ENCODE peak calls at places on chromosome 14, in five cellular contexts. One of them, this sample, is unnamed.

GRCh38 chr14:58401587-58401986 is 5.9 kb downstream of the TOMM20L start:
- DNase-seq in IMR-90: no peak
- DNase-seq in coronary artery: no peak
- DNase-seq in AG09309: no peak
- DNase-seq in lower lobe of right lung: no peak
- DNase-seq in this sample: no peak

GRCh38 chr14:104121142-104121541 is 17.2 kb upstream of the KIF26A start:
- DNase-seq in IMR-90: no peak
- DNase-seq in AG09309: no peak
- DNase-seq in lower lobe of right lung: no peak
- DNase-seq in coronary artery: no peak
- DNase-seq in this sample: no peak

GRCh38 chr14:35247777-35248475 is 44.3 kb upstream of the PSMA6 start:
- DNase-seq in coronary artery: no peak
- DNase-seq in lower lobe of right lung: no peak
- DNase-seq in AG09309: no peak
- DNase-seq in IMR-90: peak
- DNase-seq in this sample: no peak

GRCh38 chr14:22849212-22849819 is 12.9 kb downstream of the MMP14 start:
- DNase-seq in IMR-90: no peak
- DNase-seq in lower lobe of right lung: peak
- DNase-seq in coronary artery: peak
- DNase-seq in AG09309: no peak
- DNase-seq in this sample: no peak

GRCh38 chr14:77037886-77038511 is 9.5 kb upstream of the IRF2BPL start:
- DNase-seq in lower lobe of right lung: peak
- DNase-seq in AG09309: no peak
- DNase-seq in coronary artery: no peak
- DNase-seq in IMR-90: no peak
- DNase-seq in this sample: no peak

GRCh38 chr14:58646479-58646878 is 8.7 kb downstream of the DACT1 start:
- DNase-seq in AG09309: no peak
- DNase-seq in coronary artery: no peak
- DNase-seq in IMR-90: no peak
- DNase-seq in lower lobe of right lung: no peak
- DNase-seq in this sample: no peak

GRCh38 chr14:89294060-89294459 is 123.0 kb downstream of the FOXN3 start:
- DNase-seq in lower lobe of right lung: no peak
- DNase-seq in AG09309: no peak
- DNase-seq in coronary artery: no peak
- DNase-seq in IMR-90: no peak
- DNase-seq in this sample: no peak

GRCh38 chr14:102540310-102541028 is 30.9 kb upstream of the ANKRD9 start:
- DNase-seq in IMR-90: peak
- DNase-seq in coronary artery: no peak
- DNase-seq in AG09309: no peak
- DNase-seq in lower lobe of right lung: no peak
- DNase-seq in this sample: no peak

GRCh38 chr14:41868396-41868795 is 261.7 kb downstream of the LRFN5 start:
- DNase-seq in coronary artery: no peak
- DNase-seq in AG09309: no peak
- DNase-seq in lower lobe of right lung: no peak
- DNase-seq in IMR-90: peak
- DNase-seq in this sample: no peak

GRCh38 chr14:60634153-60634552 is 15.1 kb downstream of the SIX1 start:
- DNase-seq in coronary artery: no peak
- DNase-seq in lower lobe of right lung: no peak
- DNase-seq in IMR-90: no peak
- DNase-seq in AG09309: no peak
- DNase-seq in this sample: no peak

GRCh38 chr14:101851716-101852395 is 90.3 kb downstream of the PPP2R5C start:
- DNase-seq in coronary artery: no peak
- DNase-seq in AG09309: no peak
- DNase-seq in lower lobe of right lung: no peak
- DNase-seq in IMR-90: no peak
- DNase-seq in this sample: no peak

GRCh38 chr14:105481886-105482454 is 4.7 kb upstream of the CRIP1 start:
- DNase-seq in IMR-90: peak
- DNase-seq in lower lobe of right lung: peak
- DNase-seq in AG09309: peak
- DNase-seq in coronary artery: peak
- DNase-seq in this sample: peak

GRCh38 chr14:70005281-70005805 is 126.1 kb downstream of the SMOC1 start:
- DNase-seq in coronary artery: no peak
- DNase-seq in IMR-90: no peak
- DNase-seq in AG09309: no peak
- DNase-seq in lower lobe of right lung: no peak
- DNase-seq in this sample: no peak

GRCh38 chr14:96176275-96176674 is 28.4 kb upstream of the BDKRB2 start:
- DNase-seq in IMR-90: peak
- DNase-seq in coronary artery: no peak
- DNase-seq in lower lobe of right lung: no peak
- DNase-seq in AG09309: peak
- DNase-seq in this sample: no peak

GRCh38 chr14:97177016-97177415 is 379.8 kb downstream of the VRK1 start:
- DNase-seq in lower lobe of right lung: no peak
- DNase-seq in IMR-90: no peak
- DNase-seq in AG09309: no peak
- DNase-seq in coronary artery: no peak
- DNase-seq in this sample: no peak

GRCh38 chr14:69261761-69262331 is 1.9 kb downstream of the GALNT16 start:
- DNase-seq in IMR-90: peak
- DNase-seq in coronary artery: no peak
- DNase-seq in AG09309: no peak
- DNase-seq in lower lobe of right lung: no peak
- DNase-seq in this sample: no peak

GRCh38 chr14:23301288-23301968 is 1.2 kb downstream of the PPP1R3E start:
- DNase-seq in AG09309: peak
- DNase-seq in lower lobe of right lung: peak
- DNase-seq in coronary artery: peak
- DNase-seq in IMR-90: peak
- DNase-seq in this sample: peak

GRCh38 chr14:61659582-61659981 is 35.7 kb upstream of the HIF1A start:
- DNase-seq in AG09309: no peak
- DNase-seq in coronary artery: no peak
- DNase-seq in lower lobe of right lung: no peak
- DNase-seq in IMR-90: peak
- DNase-seq in this sample: no peak

GRCh38 chr14:54894995-54895394 is 7.6 kb downstream of the GCH1 start:
- DNase-seq in IMR-90: peak
- DNase-seq in lower lobe of right lung: no peak
- DNase-seq in AG09309: no peak
- DNase-seq in coronary artery: no peak
- DNase-seq in this sample: no peak

GRCh38 chr14:73467800-73468199 is 9.5 kb upstream of the NUMB start:
- DNase-seq in IMR-90: peak
- DNase-seq in AG09309: no peak
- DNase-seq in lower lobe of right lung: no peak
- DNase-seq in coronary artery: no peak
- DNase-seq in this sample: no peak

GRCh38 chr14:101194356-101195308 is 291.1 kb upstream of the RTL1 start:
- DNase-seq in IMR-90: no peak
- DNase-seq in lower lobe of right lung: no peak
- DNase-seq in coronary artery: peak
- DNase-seq in AG09309: no peak
- DNase-seq in this sample: no peak

GRCh38 chr14:34616360-34616759 is 13.6 kb downstream of the SNX6 start:
- DNase-seq in coronary artery: no peak
- DNase-seq in lower lobe of right lung: no peak
- DNase-seq in IMR-90: no peak
- DNase-seq in AG09309: no peak
- DNase-seq in this sample: no peak

DNA sequence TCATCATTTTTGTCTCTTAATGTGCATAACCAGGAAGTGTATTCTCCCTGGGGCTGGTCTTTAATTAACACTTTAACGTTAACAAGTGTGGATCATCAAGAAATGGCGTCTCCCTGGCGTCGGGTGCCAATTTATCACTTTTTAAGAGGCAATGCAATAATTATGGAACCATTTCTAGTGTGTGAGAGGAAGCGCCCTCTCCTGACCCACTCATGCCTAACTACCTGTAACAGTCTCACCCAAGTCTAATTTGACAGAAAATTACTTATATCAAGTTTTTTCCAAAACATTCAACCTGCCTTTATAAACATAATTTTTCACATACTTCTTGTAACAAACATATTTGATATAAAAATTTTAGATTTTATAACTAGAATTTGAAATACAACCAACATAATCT is 905.3 kb upstream of the MDGA2 start:
- DNase-seq in AG09309: no peak
- DNase-seq in IMR-90: no peak
- DNase-seq in lower lobe of right lung: no peak
- DNase-seq in coronary artery: no peak
- DNase-seq in this sample: no peak
- TF ChIP-seq CTCF in AG09309: no peak
- TF ChIP-seq CTCF in IMR-90: no peak
- TF ChIP-seq CTCF in lower lobe of right lung: no peak
- TF ChIP-seq CTCF in coronary artery: no peak
- TF ChIP-seq CTCF in this sample: no peak

GRCh38 chr14:87186745-87187144 is 806.2 kb downstream of the GALC start:
- DNase-seq in coronary artery: no peak
- DNase-seq in lower lobe of right lung: no peak
- DNase-seq in IMR-90: no peak
- DNase-seq in AG09309: no peak
- DNase-seq in this sample: no peak
- H3K4me3 ChIP-seq in coronary artery: no peak
- H3K4me3 ChIP-seq in lower lobe of right lung: no peak
- H3K4me3 ChIP-seq in IMR-90: no peak
- H3K4me3 ChIP-seq in AG09309: no peak
- H3K4me3 ChIP-seq in this sample: no peak

GRCh38 chr14:53151867-53152626 is 1.1 kb downstream of the DDHD1 start:
- DNase-seq in lower lobe of right lung: peak
- DNase-seq in coronary artery: peak
- DNase-seq in IMR-90: peak
- DNase-seq in AG09309: no peak
- DNase-seq in this sample: no peak
- TF ChIP-seq CTCF in lower lobe of right lung: no peak
- TF ChIP-seq CTCF in coronary artery: no peak
- TF ChIP-seq CTCF in IMR-90: peak
- TF ChIP-seq CTCF in AG09309: peak
- TF ChIP-seq CTCF in this sample: peak

DNA sequence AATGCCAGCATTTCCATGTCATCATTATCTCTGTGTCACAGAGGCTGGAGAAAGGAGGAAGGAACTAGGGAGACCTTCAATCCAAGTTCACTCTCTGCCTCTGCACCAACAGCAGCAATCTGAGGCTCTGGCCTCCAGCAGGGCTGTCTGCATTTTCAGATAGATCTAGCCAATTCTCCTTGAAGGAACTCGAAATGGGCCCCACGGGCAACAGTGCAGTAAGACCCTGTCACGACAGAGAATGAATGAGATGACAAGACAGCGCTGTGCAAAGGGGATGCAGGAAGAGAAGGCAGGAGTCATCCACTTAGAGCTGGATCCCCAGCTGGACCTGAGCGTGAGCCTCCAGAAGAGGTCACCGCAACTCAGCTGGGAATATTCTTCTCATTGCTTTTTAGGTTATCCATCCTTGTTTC is 183.7 kb upstream of the GZMB start:
- DNase-seq in lower lobe of right lung: no peak
- DNase-seq in coronary artery: no peak
- DNase-seq in AG09309: no peak
- DNase-seq in IMR-90: peak
- DNase-seq in this sample: peak
- H3K4me3 ChIP-seq in lower lobe of right lung: no peak
- H3K4me3 ChIP-seq in coronary artery: no peak
- H3K4me3 ChIP-seq in AG09309: no peak
- H3K4me3 ChIP-seq in IMR-90: no peak
- H3K4me3 ChIP-seq in this sample: no peak

DNA sequence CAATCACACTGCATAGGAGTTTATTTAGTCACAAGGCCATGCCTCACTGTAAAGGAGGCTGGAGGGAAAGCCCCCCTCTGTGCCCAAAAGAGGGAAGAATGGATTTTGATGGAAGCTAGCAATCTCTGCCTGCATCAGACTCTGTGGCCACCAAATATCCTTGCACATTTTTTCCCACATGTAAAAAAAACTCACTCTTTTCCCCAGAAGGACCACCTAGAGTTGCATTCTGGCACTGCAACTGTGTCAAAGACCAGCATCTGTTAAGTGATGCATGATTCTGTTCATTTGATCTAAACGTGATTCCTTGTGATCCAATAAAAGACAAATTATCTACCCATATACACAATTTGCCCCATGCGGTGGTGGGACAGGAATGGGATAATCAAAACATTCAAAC is 8.0 kb downstream of the RHOJ start:
- DNase-seq in lower lobe of right lung: no peak
- DNase-seq in coronary artery: no peak
- DNase-seq in IMR-90: no peak
- DNase-seq in AG09309: no peak
- DNase-seq in this sample: no peak
- TF ChIP-seq CTCF in lower lobe of right lung: no peak
- TF ChIP-seq CTCF in coronary artery: no peak
- TF ChIP-seq CTCF in IMR-90: peak
- TF ChIP-seq CTCF in AG09309: no peak
- TF ChIP-seq CTCF in this sample: peak

DNA sequence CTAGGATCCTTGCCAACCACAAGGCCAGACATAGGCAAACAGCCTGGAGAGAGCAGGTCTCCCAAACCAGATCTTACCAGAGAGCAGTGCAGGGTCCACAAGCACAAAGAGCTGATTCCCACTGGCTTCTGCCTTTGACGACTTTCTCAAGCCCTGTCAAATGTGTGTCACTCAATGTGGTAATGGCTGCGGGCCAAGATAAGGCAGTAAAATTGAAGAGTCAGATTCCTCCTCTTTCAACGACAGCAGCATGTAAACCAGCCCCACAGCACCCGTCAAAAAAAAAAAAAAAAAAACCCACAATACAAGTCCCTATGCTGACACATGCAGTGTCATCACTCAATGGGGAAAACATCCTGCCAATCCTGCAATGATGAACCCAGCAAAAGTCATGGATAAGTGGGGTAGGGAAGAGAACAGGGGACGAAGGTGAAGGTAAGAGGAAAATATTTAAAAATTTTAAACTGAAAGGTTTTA is at the start of gene STON2:
- DNase-seq in lower lobe of right lung: no peak
- DNase-seq in AG09309: peak
- DNase-seq in coronary artery: no peak
- DNase-seq in IMR-90: no peak
- DNase-seq in this sample: peak
- H3K4me3 ChIP-seq in lower lobe of right lung: no peak
- H3K4me3 ChIP-seq in AG09309: no peak
- H3K4me3 ChIP-seq in coronary artery: no peak
- H3K4me3 ChIP-seq in IMR-90: no peak
- H3K4me3 ChIP-seq in this sample: no peak

This sample was measured in astrocyte of the cerebellum.